ENCODE peak calls at places on chromosome 14, in five cellular contexts. D is suprapubic skin, E is fibroblast of lung, J is WTC11, U is Calu3. P is an unnamed sample.

GRCh38 chr14:47675489-47676300 is at the start of gene MDGA2:
- DNase-seq in D (no peak), E (peak), J (peak), U (no peak), P (peak)

GRCh38 chr14:95769976-95770375 is 56.1 kb upstream of the TCL1A start:
- DNase-seq in D (no peak), E (no peak), J (no peak), U (no peak), P (no peak)

GRCh38 chr14:72613196-72613974 is 280.5 kb downstream of the DPF3 start:
- DNase-seq in D (peak), E (no peak), J (no peak), U (no peak), P (no peak)

GRCh38 chr14:101294136-101294535 is 267.2 kb upstream of the DIO3 start:
- DNase-seq in D (no peak), E (no peak), J (no peak), U (no peak), P (no peak)

GRCh38 chr14:101781240-101782061 is 19.9 kb downstream of the PPP2R5C start:
- DNase-seq in D (no peak), E (peak), J (no peak), U (peak), P (no peak)

GRCh38 chr14:73771848-73772705 is 57.9 kb upstream of the PNMA1 start:
- DNase-seq in D (no peak), E (peak), J (peak), U (peak), P (peak)

GRCh38 chr14:51442513-51443175 is 202.6 kb downstream of the TMX1 start:
- DNase-seq in D (no peak), E (peak), J (no peak), U (peak), P (no peak)

GRCh38 chr14:74324945-74325361 is 22.2 kb upstream of the ABCD4 start:
- DNase-seq in D (no peak), E (no peak), J (peak), U (no peak), P (peak)

GRCh38 chr14:100653409-100653808 is 66.2 kb upstream of the BEGAIN start:
- DNase-seq in D (no peak), E (no peak), J (peak), U (no peak), P (no peak)

GRCh38 chr14:21923820-21924219 is 250.2 kb upstream of the OR4E1 start:
- DNase-seq in D (no peak), E (no peak), J (no peak), U (no peak), P (no peak)

DNA sequence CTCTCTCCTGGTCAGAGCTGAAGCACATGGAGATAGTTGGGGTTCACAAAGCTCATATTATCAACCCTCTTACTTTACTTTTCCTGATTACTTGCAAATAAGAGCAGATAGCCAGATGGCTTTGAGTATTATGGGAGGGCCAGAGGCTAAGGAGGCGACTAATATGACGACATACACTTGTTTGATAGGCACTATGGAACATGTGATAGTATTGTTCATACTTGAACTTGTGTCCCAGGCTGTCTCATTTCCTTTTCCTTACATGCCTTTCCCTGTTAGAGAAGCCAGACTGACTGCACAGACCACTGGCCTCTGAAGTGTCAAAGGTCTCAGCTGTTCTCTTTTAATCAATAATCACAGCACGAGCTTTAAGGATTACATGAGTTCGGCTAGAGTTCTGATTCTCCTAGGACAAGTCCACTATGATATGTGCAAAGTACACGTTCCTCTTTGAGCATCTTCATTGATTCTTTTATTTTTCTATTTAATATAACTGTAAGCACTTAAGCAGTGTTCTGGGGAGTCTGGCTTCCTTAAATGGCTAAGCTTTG is 326.0 kb downstream of the PRKD1 start:
- DNase-seq in D (no peak), E (peak), J (no peak), U (no peak), P (no peak)
- TF ChIP-seq CTCF in D (no peak), E (no peak), J (no peak), U (no peak), P (no peak)

DNA sequence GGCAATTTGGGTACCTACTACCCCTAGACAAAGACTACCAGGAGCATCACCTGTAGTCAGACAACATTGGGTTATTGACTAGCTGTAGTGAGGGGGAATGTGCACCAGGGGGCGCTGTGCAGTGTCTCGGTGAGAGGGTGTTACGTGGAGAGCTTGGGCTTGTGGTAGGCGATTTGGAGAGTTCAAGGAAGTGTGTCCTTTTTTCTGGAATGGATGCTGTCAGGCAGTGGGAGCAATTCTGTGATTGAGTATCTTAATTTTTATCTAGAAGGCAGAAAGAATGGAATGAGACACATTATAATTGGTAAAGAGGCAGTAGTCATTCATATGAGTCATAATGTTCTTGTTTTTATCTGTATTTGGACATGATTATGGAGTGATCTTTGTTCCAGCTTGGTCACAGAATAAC is 187.7 kb downstream of the GALC start:
- DNase-seq in D (no peak), E (peak), J (peak), U (peak), P (no peak)
- TF ChIP-seq CTCF in D (peak), E (peak), J (peak), U (peak), P (peak)

DNA sequence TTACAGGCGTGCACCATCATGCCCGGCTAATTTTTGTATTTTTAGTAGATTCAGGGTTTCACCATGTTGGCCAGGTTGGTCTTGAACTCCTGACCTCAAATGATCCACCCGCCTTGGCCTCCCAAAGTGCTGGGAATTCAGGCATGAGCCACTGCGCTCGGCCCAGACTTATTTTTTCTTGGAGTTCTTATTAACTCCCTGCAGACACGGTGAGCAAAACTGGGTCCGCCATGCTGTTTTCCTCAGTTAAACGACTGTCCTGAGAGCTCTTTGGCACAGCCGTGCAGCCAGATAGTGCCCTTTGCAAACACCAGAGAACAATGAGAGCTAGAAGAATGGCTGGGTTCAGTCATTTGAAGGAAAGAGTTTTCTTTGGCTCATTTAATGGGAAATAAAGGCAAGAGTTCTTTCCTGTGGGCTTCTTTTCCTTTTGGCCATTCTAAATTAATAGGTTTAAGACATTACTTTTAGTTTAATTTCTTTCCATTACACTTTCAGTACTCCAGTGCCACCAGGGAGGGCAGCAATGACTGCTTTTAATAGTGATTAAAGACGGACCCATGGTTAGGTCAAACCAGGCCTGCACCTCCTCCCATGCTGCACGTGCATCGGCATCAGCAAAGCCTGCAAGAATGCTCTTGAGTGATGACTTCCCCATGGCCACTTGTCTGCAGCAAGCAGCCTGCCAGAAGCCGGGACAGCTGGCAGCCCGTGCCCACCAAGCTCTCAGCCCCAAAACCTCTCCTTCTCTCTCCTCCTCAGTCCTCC is 60.7 kb downstream of the VCPKMT start:
- DNase-seq in D (no peak), E (no peak), J (no peak), U (no peak), P (peak)
- TF ChIP-seq CTCF in D (no peak), E (peak), J (no peak), U (no peak), P (peak)

GRCh38 chr14:103343164-103343879 is 9.3 kb downstream of the EIF5 start:
- DNase-seq in D (no peak), E (no peak), J (no peak), U (no peak), P (no peak)
- TF ChIP-seq CTCF in D (no peak), E (no peak), J (no peak), U (no peak), P (no peak)

DNA sequence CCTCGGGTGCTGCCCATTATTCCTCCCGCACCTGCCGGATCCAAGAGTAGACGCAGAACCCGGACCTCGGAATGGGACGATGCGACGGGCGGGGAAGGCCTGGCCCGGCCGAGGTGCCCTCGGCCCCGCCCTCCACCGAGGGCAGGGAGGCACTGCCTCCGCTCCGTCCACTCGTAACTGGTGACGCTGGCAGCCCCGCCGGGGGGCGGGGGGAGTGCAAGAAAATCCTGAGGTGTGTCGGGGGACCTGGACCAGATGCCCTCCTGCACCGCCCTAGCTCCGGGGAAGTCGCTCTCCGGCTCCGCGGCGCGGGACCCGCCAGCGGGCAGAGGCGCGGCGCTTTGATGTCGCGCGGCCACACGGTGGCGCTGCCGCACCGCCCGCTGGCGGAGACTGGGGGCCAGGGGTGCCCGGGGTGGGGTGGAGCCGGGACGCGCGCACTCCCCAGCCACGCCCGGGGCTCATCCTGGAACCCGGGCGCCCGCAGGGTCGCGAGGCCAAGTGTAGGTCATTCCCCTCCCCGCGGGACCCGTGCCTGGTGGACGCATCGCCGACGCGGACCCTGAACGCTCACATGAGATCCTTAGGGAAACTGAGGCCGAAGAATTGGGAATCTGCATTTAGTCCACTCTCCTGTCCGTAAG is 202.8 kb downstream of the TTC8 start:
- DNase-seq in D (no peak), E (peak), J (peak), U (peak), P (no peak)
- TF ChIP-seq CTCF in D (peak), E (peak), J (peak), U (peak), P (peak)